ENCODE peak calls at places on chromosome 7, in seven cellular contexts. One of them, this sample, is unnamed.

GRCh38 chr7:96709381-96710228 is at the start of gene SEM1:
- DNase-seq in adrenal gland: peak
- DNase-seq in psoas muscle: peak
- DNase-seq in cardiac fibroblast: peak
- DNase-seq in tibial nerve: peak
- DNase-seq in transverse colon: peak
- DNase-seq in Calu3: peak
- DNase-seq in this sample: peak

GRCh38 chr7:72538147-72538546 is 126.0 kb upstream of the CALN1 start:
- DNase-seq in adrenal gland: no peak
- DNase-seq in psoas muscle: no peak
- DNase-seq in cardiac fibroblast: no peak
- DNase-seq in tibial nerve: no peak
- DNase-seq in transverse colon: no peak
- DNase-seq in Calu3: no peak
- DNase-seq in this sample: no peak

GRCh38 chr7:87216701-87217508 is 2.6 kb downstream of the TMEM243 start:
- DNase-seq in adrenal gland: no peak
- DNase-seq in psoas muscle: no peak
- DNase-seq in cardiac fibroblast: no peak
- DNase-seq in tibial nerve: no peak
- DNase-seq in transverse colon: peak
- DNase-seq in Calu3: no peak
- DNase-seq in this sample: no peak

GRCh38 chr7:83677180-83677866 is 28.4 kb upstream of the SEMA3E start:
- DNase-seq in adrenal gland: no peak
- DNase-seq in psoas muscle: no peak
- DNase-seq in cardiac fibroblast: peak
- DNase-seq in tibial nerve: no peak
- DNase-seq in transverse colon: no peak
- DNase-seq in Calu3: peak
- DNase-seq in this sample: no peak

GRCh38 chr7:1664711-1665591 is 5.1 kb upstream of the ELFN1 start:
- DNase-seq in adrenal gland: peak
- DNase-seq in psoas muscle: peak
- DNase-seq in cardiac fibroblast: peak
- DNase-seq in tibial nerve: no peak
- DNase-seq in transverse colon: peak
- DNase-seq in Calu3: peak
- DNase-seq in this sample: peak

GRCh38 chr7:140526214-140526613 is 46.9 kb upstream of the MKRN1 start:
- DNase-seq in adrenal gland: no peak
- DNase-seq in psoas muscle: no peak
- DNase-seq in cardiac fibroblast: no peak
- DNase-seq in tibial nerve: no peak
- DNase-seq in transverse colon: no peak
- DNase-seq in Calu3: no peak
- DNase-seq in this sample: no peak

GRCh38 chr7:117092801-117093200 is 139.5 kb downstream of the ST7 start:
- DNase-seq in adrenal gland: no peak
- DNase-seq in psoas muscle: no peak
- DNase-seq in cardiac fibroblast: peak
- DNase-seq in tibial nerve: no peak
- DNase-seq in transverse colon: no peak
- DNase-seq in Calu3: no peak
- DNase-seq in this sample: no peak

GRCh38 chr7:117808273-117808868 is 64.9 kb downstream of the CTTNBP2 start:
- DNase-seq in adrenal gland: no peak
- DNase-seq in psoas muscle: no peak
- DNase-seq in cardiac fibroblast: no peak
- DNase-seq in tibial nerve: no peak
- DNase-seq in transverse colon: no peak
- DNase-seq in Calu3: no peak
- DNase-seq in this sample: peak

GRCh38 chr7:84697506-84697905 is 489.4 kb downstream of the SEMA3D start:
- DNase-seq in adrenal gland: no peak
- DNase-seq in psoas muscle: no peak
- DNase-seq in cardiac fibroblast: peak
- DNase-seq in tibial nerve: no peak
- DNase-seq in transverse colon: no peak
- DNase-seq in Calu3: no peak
- DNase-seq in this sample: no peak

GRCh38 chr7:112937651-112938390 is 147.6 kb upstream of the TMEM168 start:
- DNase-seq in adrenal gland: no peak
- DNase-seq in psoas muscle: no peak
- DNase-seq in cardiac fibroblast: peak
- DNase-seq in tibial nerve: no peak
- DNase-seq in transverse colon: no peak
- DNase-seq in Calu3: no peak
- DNase-seq in this sample: no peak

GRCh38 chr7:123811056-123811455 is 33.9 kb upstream of the HYAL4 start:
- DNase-seq in adrenal gland: no peak
- DNase-seq in psoas muscle: no peak
- DNase-seq in cardiac fibroblast: peak
- DNase-seq in tibial nerve: no peak
- DNase-seq in transverse colon: no peak
- DNase-seq in Calu3: no peak
- DNase-seq in this sample: no peak

GRCh38 chr7:132160525-132161230 is 415.6 kb downstream of the PLXNA4 start:
- DNase-seq in adrenal gland: no peak
- DNase-seq in psoas muscle: no peak
- DNase-seq in cardiac fibroblast: no peak
- DNase-seq in tibial nerve: no peak
- DNase-seq in transverse colon: no peak
- DNase-seq in Calu3: no peak
- DNase-seq in this sample: no peak

GRCh38 chr7:480531-481218 is 39.0 kb downstream of the PDGFA start:
- DNase-seq in adrenal gland: peak
- DNase-seq in psoas muscle: peak
- DNase-seq in cardiac fibroblast: no peak
- DNase-seq in tibial nerve: no peak
- DNase-seq in transverse colon: no peak
- DNase-seq in Calu3: peak
- DNase-seq in this sample: no peak

GRCh38 chr7:34137176-34137575 is 231.8 kb downstream of the BMPER start:
- DNase-seq in adrenal gland: peak
- DNase-seq in psoas muscle: no peak
- DNase-seq in cardiac fibroblast: no peak
- DNase-seq in tibial nerve: no peak
- DNase-seq in transverse colon: no peak
- DNase-seq in Calu3: no peak
- DNase-seq in this sample: no peak

GRCh38 chr7:154794147-154794780 is 208.7 kb downstream of the PAXIP1 start:
- DNase-seq in adrenal gland: peak
- DNase-seq in psoas muscle: no peak
- DNase-seq in cardiac fibroblast: no peak
- DNase-seq in tibial nerve: no peak
- DNase-seq in transverse colon: peak
- DNase-seq in Calu3: no peak
- DNase-seq in this sample: no peak

DNA sequence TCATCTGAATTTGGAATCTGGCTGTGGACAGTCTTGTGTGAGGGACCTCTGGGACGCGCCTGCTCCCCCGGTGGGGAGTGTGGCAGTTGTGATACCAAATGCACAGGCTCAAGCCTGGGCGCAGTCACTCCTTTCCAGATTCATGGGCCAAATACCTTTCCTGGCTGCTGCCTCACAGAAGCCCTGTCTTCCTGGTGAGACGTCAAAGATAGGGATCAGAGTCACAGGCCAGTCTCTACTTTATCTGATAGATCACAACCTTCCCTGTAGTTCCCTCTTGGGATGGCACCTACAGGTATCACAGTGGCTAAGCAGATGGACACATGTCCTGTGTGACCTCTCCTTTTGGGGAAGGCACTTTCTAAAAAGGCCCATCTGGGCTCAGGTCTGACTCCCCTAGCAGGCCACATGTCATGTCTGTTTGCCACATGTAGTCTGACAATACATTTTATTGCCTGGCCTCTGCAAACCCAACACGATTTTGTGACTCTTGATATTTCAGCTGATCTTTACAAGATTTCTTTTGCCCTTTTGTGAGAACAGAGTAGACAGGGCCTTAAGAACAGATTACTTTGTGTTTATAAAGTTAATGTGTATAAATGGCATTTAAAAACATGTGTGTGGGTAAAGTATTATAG is 150.1 kb downstream of the SNX10 start:
- DNase-seq in adrenal gland: no peak
- DNase-seq in psoas muscle: no peak
- DNase-seq in cardiac fibroblast: no peak
- DNase-seq in tibial nerve: no peak
- DNase-seq in transverse colon: no peak
- DNase-seq in Calu3: no peak
- DNase-seq in this sample: no peak
- TF ChIP-seq CTCF in adrenal gland: no peak
- TF ChIP-seq CTCF in psoas muscle: no peak
- TF ChIP-seq CTCF in cardiac fibroblast: no peak
- TF ChIP-seq CTCF in tibial nerve: no peak
- TF ChIP-seq CTCF in transverse colon: no peak
- TF ChIP-seq CTCF in Calu3: no peak
- TF ChIP-seq CTCF in this sample: no peak

GRCh38 chr7:12518920-12519681 is 51.4 kb upstream of the SCIN start:
- DNase-seq in adrenal gland: no peak
- DNase-seq in psoas muscle: no peak
- DNase-seq in cardiac fibroblast: peak
- DNase-seq in tibial nerve: no peak
- DNase-seq in transverse colon: no peak
- DNase-seq in Calu3: peak
- DNase-seq in this sample: no peak
- TF ChIP-seq CTCF in adrenal gland: no peak
- TF ChIP-seq CTCF in psoas muscle: no peak
- TF ChIP-seq CTCF in cardiac fibroblast: peak
- TF ChIP-seq CTCF in tibial nerve: no peak
- TF ChIP-seq CTCF in transverse colon: peak
- TF ChIP-seq CTCF in Calu3: peak
- TF ChIP-seq CTCF in this sample: no peak

DNA sequence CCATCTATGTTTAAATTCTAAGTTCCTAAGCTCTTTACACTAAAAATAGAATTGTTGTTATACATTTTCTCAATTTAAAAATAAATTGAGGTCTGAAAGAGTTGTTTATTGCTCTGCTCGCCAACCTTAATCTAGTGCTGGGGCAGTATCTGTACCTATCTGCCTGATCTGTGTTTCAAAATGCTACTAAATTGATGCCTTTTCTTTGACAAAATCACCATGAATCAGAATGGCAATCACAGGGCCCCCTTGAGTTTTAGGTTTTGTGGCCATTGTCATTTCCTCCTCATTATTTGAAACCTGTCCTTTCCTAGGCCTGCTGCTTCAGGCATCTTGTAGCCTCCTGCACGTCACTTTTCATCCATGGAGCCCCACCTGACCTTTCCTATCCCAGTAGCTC is 301.5 kb downstream of the EXOC4 start:
- DNase-seq in adrenal gland: no peak
- DNase-seq in psoas muscle: no peak
- DNase-seq in cardiac fibroblast: no peak
- DNase-seq in tibial nerve: no peak
- DNase-seq in transverse colon: no peak
- DNase-seq in Calu3: no peak
- DNase-seq in this sample: no peak
- TF ChIP-seq CTCF in adrenal gland: no peak
- TF ChIP-seq CTCF in psoas muscle: no peak
- TF ChIP-seq CTCF in cardiac fibroblast: no peak
- TF ChIP-seq CTCF in tibial nerve: no peak
- TF ChIP-seq CTCF in transverse colon: no peak
- TF ChIP-seq CTCF in Calu3: no peak
- TF ChIP-seq CTCF in this sample: no peak

GRCh38 chr7:4817178-4817905 is 41.9 kb downstream of the AP5Z1 start:
- DNase-seq in adrenal gland: no peak
- DNase-seq in psoas muscle: peak
- DNase-seq in cardiac fibroblast: no peak
- DNase-seq in tibial nerve: no peak
- DNase-seq in transverse colon: no peak
- DNase-seq in Calu3: no peak
- DNase-seq in this sample: no peak

GRCh38 chr7:4820405-4820967 is 41.3 kb downstream of the PAPOLB start:
- DNase-seq in adrenal gland: no peak
- DNase-seq in psoas muscle: peak
- DNase-seq in cardiac fibroblast: no peak
- DNase-seq in tibial nerve: no peak
- DNase-seq in transverse colon: no peak
- DNase-seq in Calu3: no peak
- DNase-seq in this sample: no peak

GRCh38 chr7:4818000-4818794 is 42.8 kb downstream of the AP5Z1 start:
- DNase-seq in adrenal gland: no peak
- DNase-seq in psoas muscle: peak
- DNase-seq in cardiac fibroblast: no peak
- DNase-seq in tibial nerve: no peak
- DNase-seq in transverse colon: no peak
- DNase-seq in Calu3: no peak
- DNase-seq in this sample: no peak

GRCh38 chr7:4820968-4821471 is 40.8 kb downstream of the PAPOLB start:
- DNase-seq in adrenal gland: no peak
- DNase-seq in psoas muscle: peak
- DNase-seq in cardiac fibroblast: no peak
- DNase-seq in tibial nerve: no peak
- DNase-seq in transverse colon: no peak
- DNase-seq in Calu3: no peak
- DNase-seq in this sample: no peak

GRCh38 chr7:4819450-4820404 is 42.1 kb downstream of the PAPOLB start:
- DNase-seq in adrenal gland: no peak
- DNase-seq in psoas muscle: peak
- DNase-seq in cardiac fibroblast: no peak
- DNase-seq in tibial nerve: no peak
- DNase-seq in transverse colon: no peak
- DNase-seq in Calu3: no peak
- DNase-seq in this sample: peak
- TF ChIP-seq CTCF in adrenal gland: no peak
- TF ChIP-seq CTCF in psoas muscle: no peak
- TF ChIP-seq CTCF in cardiac fibroblast: no peak
- TF ChIP-seq CTCF in tibial nerve: no peak
- TF ChIP-seq CTCF in transverse colon: no peak
- TF ChIP-seq CTCF in Calu3: no peak
- TF ChIP-seq CTCF in this sample: no peak

GRCh38 chr7:43727494-43727893 is 1.8 kb downstream of the COA1 start:
- DNase-seq in adrenal gland: no peak
- DNase-seq in psoas muscle: no peak
- DNase-seq in cardiac fibroblast: no peak
- DNase-seq in tibial nerve: no peak
- DNase-seq in transverse colon: no peak
- DNase-seq in Calu3: no peak
- DNase-seq in this sample: no peak
- TF ChIP-seq CTCF in adrenal gland: no peak
- TF ChIP-seq CTCF in psoas muscle: no peak
- TF ChIP-seq CTCF in cardiac fibroblast: no peak
- TF ChIP-seq CTCF in tibial nerve: no peak
- TF ChIP-seq CTCF in transverse colon: no peak
- TF ChIP-seq CTCF in Calu3: no peak
- TF ChIP-seq CTCF in this sample: no peak

GRCh38 chr7:24227603-24228359 is 56.2 kb upstream of the NPY start:
- DNase-seq in adrenal gland: no peak
- DNase-seq in psoas muscle: no peak
- DNase-seq in cardiac fibroblast: no peak
- DNase-seq in tibial nerve: no peak
- DNase-seq in transverse colon: no peak
- DNase-seq in Calu3: no peak
- DNase-seq in this sample: no peak
- TF ChIP-seq CTCF in adrenal gland: no peak
- TF ChIP-seq CTCF in psoas muscle: no peak
- TF ChIP-seq CTCF in cardiac fibroblast: no peak
- TF ChIP-seq CTCF in tibial nerve: no peak
- TF ChIP-seq CTCF in transverse colon: no peak
- TF ChIP-seq CTCF in Calu3: no peak
- TF ChIP-seq CTCF in this sample: no peak

This sample was measured in heart right ventricle.